ENCODE peak calls at places on chromosomes 6 and 20, in four cellular contexts. M, E, N and U are unnamed samples.

GRCh38 chr20:5364136-5364821 is 47.5 kb upstream of the PROKR2 start:
- DNase-seq in M (no peak), E (no peak), N (no peak), U (no peak)

GRCh38 chr20:36672991-36673390 is 27.0 kb upstream of the SLA2 start:
- DNase-seq in M (no peak), E (no peak), N (no peak), U (no peak)

GRCh38 chr6:5150676-5151075 is 65.5 kb downstream of the PPP1R3G start:
- DNase-seq in M (no peak), E (peak; percentile 36), N (no peak), U (no peak)

GRCh38 chr6:23305325-23305943 is 736.1 kb downstream of the HDGFL1 start:
- DNase-seq in M (no peak), E (no peak), N (no peak), U (no peak)

GRCh38 chr6:6405997-6406699 is 85.7 kb upstream of the F13A1 start:
- DNase-seq in M (no peak), E (no peak), N (no peak), U (no peak)

GRCh38 chr6:84193140-84193708 is 34.2 kb downstream of the CEP162 start:
- DNase-seq in M (no peak), E (peak; percentile 86), N (no peak), U (no peak)

GRCh38 chr6:131022691-131023090 is 40.4 kb downstream of the EPB41L2 start:
- DNase-seq in M (no peak), E (no peak), N (no peak), U (no peak)

GRCh38 chr6:71419954-71420692 is 131.5 kb downstream of the OGFRL1 start:
- DNase-seq in M (no peak), E (peak; percentile 65), N (no peak), U (no peak)

GRCh38 chr20:62606551-62607201 is 35.6 kb upstream of the SLCO4A1 start:
- DNase-seq in M (no peak), E (peak; percentile 45), N (no peak), U (peak; percentile 26)

GRCh38 chr6:131210469-131210868 is 75.2 kb downstream of the AKAP7 start:
- DNase-seq in M (no peak), E (peak; percentile 56), N (no peak), U (no peak)

GRCh38 chr20:51563597-51564332 is 21.2 kb upstream of the NFATC2 start:
- DNase-seq in M (no peak), E (peak; percentile 90), N (no peak), U (no peak)

GRCh38 chr20:24955045-24955444 is 6.0 kb downstream of the CST7 start:
- DNase-seq in M (no peak), E (no peak), N (no peak), U (no peak)

GRCh38 chr6:76043690-76044089 is 28.8 kb downstream of the IMPG1 start:
- DNase-seq in M (no peak), E (no peak), N (no peak), U (no peak)

GRCh38 chr20:50734730-50735679 is 3.6 kb downstream of the PARD6B start:
- DNase-seq in M (no peak), E (no peak), N (no peak), U (no peak)

GRCh38 chr6:36033935-36034334 is 6.3 kb downstream of the MAPK14 start:
- DNase-seq in M (no peak), E (peak; percentile 48), N (no peak), U (peak; percentile 14)